ENCODE peak calls at places on chromosomes 5 and 9, in four cellular contexts. One of them, this sample, is unnamed.

GRCh38 chr9:92945796-92946195 is 1.5 kb upstream of the FGD3 start:
- DNase-seq in HepG2: no peak
- DNase-seq in K562: no peak
- DNase-seq in H1: no peak
- DNase-seq in this sample: no peak

GRCh38 chr5:139982157-139982974 is 60.7 kb downstream of the NRG2 start:
- DNase-seq in HepG2: no peak
- DNase-seq in K562: peak; percentile 23
- DNase-seq in H1: no peak
- DNase-seq in this sample: no peak

GRCh38 chr9:133977421-133978201 is 14.5 kb downstream of the VAV2 start:
- DNase-seq in HepG2: no peak
- DNase-seq in K562: no peak
- DNase-seq in H1: no peak
- DNase-seq in this sample: no peak

GRCh38 chr5:171606414-171607024 is 179.1 kb upstream of the SMIM23 start:
- DNase-seq in HepG2: no peak
- DNase-seq in K562: peak; percentile 57
- DNase-seq in H1: no peak
- DNase-seq in this sample: peak; percentile 48

GRCh38 chr9:83247732-83248131 is 184.8 kb upstream of the RASEF start:
- DNase-seq in HepG2: no peak
- DNase-seq in K562: no peak
- DNase-seq in H1: no peak
- DNase-seq in this sample: no peak

GRCh38 chr5:126233256-126233655 is 190.0 kb upstream of the GRAMD2B start:
- DNase-seq in HepG2: no peak
- DNase-seq in K562: no peak
- DNase-seq in H1: no peak
- DNase-seq in this sample: no peak

GRCh38 chr5:80407735-80408474 is at the start of gene ZFYVE16:
- DNase-seq in HepG2: peak; percentile 95
- DNase-seq in K562: peak; percentile 97
- DNase-seq in H1: peak; percentile 85
- DNase-seq in this sample: peak; percentile 88

GRCh38 chr5:107633171-107633901 is 37.4 kb downstream of the EFNA5 start:
- DNase-seq in HepG2: no peak
- DNase-seq in K562: no peak
- DNase-seq in H1: no peak
- DNase-seq in this sample: no peak

GRCh38 chr9:15707000-15707399 is 154.2 kb downstream of the CCDC171 start:
- DNase-seq in HepG2: no peak
- DNase-seq in K562: no peak
- DNase-seq in H1: no peak
- DNase-seq in this sample: no peak

GRCh38 chr9:133707761-133708122 is 30.4 kb downstream of the SARDH start:
- DNase-seq in HepG2: no peak
- DNase-seq in K562: no peak
- DNase-seq in H1: no peak
- DNase-seq in this sample: no peak

GRCh38 chr9:34500623-34501267 is 22.0 kb downstream of the ENHO start:
- DNase-seq in HepG2: peak; percentile 18
- DNase-seq in K562: peak; percentile 75
- DNase-seq in H1: no peak
- DNase-seq in this sample: peak; percentile 43

GRCh38 chr5:176731506-176732192 is 78.7 kb upstream of the UNC5A start:
- DNase-seq in HepG2: no peak
- DNase-seq in K562: no peak
- DNase-seq in H1: no peak
- DNase-seq in this sample: no peak

GRCh38 chr5:143986567-143987242 is 174.7 kb downstream of the HMHB1 start:
- DNase-seq in HepG2: no peak
- DNase-seq in K562: no peak
- DNase-seq in H1: no peak
- DNase-seq in this sample: no peak

GRCh38 chr9:10649076-10649475 is 36.3 kb upstream of the PTPRD start:
- DNase-seq in HepG2: no peak
- DNase-seq in K562: no peak
- DNase-seq in H1: no peak
- DNase-seq in this sample: no peak

GRCh38 chr5:141753971-141754713 is 72.1 kb upstream of the ARAP3 start:
- DNase-seq in HepG2: no peak
- DNase-seq in K562: peak; percentile 76
- DNase-seq in H1: no peak
- DNase-seq in this sample: peak; percentile 41

GRCh38 chr5:79295096-79295495 is 59.2 kb downstream of the JMY start:
- DNase-seq in HepG2: no peak
- DNase-seq in K562: no peak
- DNase-seq in H1: no peak
- DNase-seq in this sample: no peak

GRCh38 chr9:132854832-132855231 is 23.3 kb downstream of the AK8 start:
- DNase-seq in HepG2: no peak
- DNase-seq in K562: no peak
- DNase-seq in H1: no peak
- DNase-seq in this sample: no peak

GRCh38 chr5:73363911-73364730 is 84.5 kb downstream of the FOXD1 start:
- DNase-seq in HepG2: no peak
- DNase-seq in K562: no peak
- DNase-seq in H1: no peak
- DNase-seq in this sample: no peak

GRCh38 chr5:160118349-160119141 is 705 bp downstream of the PWWP2A start:
- DNase-seq in HepG2: no peak
- DNase-seq in K562: peak; percentile 69
- DNase-seq in H1: no peak
- DNase-seq in this sample: peak; percentile 44

GRCh38 chr5:65525726-65526125 is 37.2 kb downstream of the CENPK start:
- DNase-seq in HepG2: no peak
- DNase-seq in K562: no peak
- DNase-seq in H1: no peak
- DNase-seq in this sample: no peak

GRCh38 chr5:172105811-172106210 is 82.2 kb downstream of the STK10 start:
- DNase-seq in HepG2: no peak
- DNase-seq in K562: no peak
- DNase-seq in H1: no peak
- DNase-seq in this sample: no peak

GRCh38 chr5:104312481-104312880 is 749.9 kb upstream of the NUDT12 start:
- DNase-seq in HepG2: no peak
- DNase-seq in K562: no peak
- DNase-seq in H1: no peak
- DNase-seq in this sample: no peak

GRCh38 chr5:178381206-178381605 is 148.6 kb upstream of the PHYKPL start:
- DNase-seq in HepG2: no peak
- DNase-seq in K562: no peak
- DNase-seq in H1: no peak
- DNase-seq in this sample: no peak

GRCh38 chr5:135230326-135230925 is 168.6 kb downstream of the MACROH2A1 start:
- DNase-seq in HepG2: peak; percentile 29
- DNase-seq in K562: peak; percentile 42
- DNase-seq in H1: no peak
- DNase-seq in this sample: no peak

GRCh38 chr5:172004824-172005237 is 1.6 kb downstream of the FBXW11 start:
- DNase-seq in HepG2: no peak
- DNase-seq in K562: no peak
- DNase-seq in H1: no peak
- DNase-seq in this sample: no peak

GRCh38 chr9:106864533-106865143 is 1.7 kb downstream of the ZNF462 start:
- DNase-seq in HepG2: no peak
- DNase-seq in K562: no peak
- DNase-seq in H1: no peak
- DNase-seq in this sample: peak; percentile 25

GRCh38 chr9:127177682-127178265 is 55.3 kb upstream of the ANGPTL2 start:
- DNase-seq in HepG2: no peak
- DNase-seq in K562: no peak
- DNase-seq in H1: no peak
- DNase-seq in this sample: no peak

GRCh38 chr5:160675988-160676387 is 176.0 kb downstream of the ATP10B start:
- DNase-seq in HepG2: no peak
- DNase-seq in K562: no peak
- DNase-seq in H1: no peak
- DNase-seq in this sample: no peak

GRCh38 chr5:141958113-141958512 is at the start of gene PCDH12:
- DNase-seq in HepG2: no peak
- DNase-seq in K562: no peak
- DNase-seq in H1: no peak
- DNase-seq in this sample: no peak

GRCh38 chr5:96196890-96197289 is 235.2 kb upstream of the ELL2 start:
- DNase-seq in HepG2: no peak
- DNase-seq in K562: no peak
- DNase-seq in H1: no peak
- DNase-seq in this sample: no peak

GRCh38 chr5:146540421-146540820 is 24.4 kb upstream of the GPR151 start:
- DNase-seq in HepG2: no peak
- DNase-seq in K562: no peak
- DNase-seq in H1: no peak
- DNase-seq in this sample: no peak

DNA sequence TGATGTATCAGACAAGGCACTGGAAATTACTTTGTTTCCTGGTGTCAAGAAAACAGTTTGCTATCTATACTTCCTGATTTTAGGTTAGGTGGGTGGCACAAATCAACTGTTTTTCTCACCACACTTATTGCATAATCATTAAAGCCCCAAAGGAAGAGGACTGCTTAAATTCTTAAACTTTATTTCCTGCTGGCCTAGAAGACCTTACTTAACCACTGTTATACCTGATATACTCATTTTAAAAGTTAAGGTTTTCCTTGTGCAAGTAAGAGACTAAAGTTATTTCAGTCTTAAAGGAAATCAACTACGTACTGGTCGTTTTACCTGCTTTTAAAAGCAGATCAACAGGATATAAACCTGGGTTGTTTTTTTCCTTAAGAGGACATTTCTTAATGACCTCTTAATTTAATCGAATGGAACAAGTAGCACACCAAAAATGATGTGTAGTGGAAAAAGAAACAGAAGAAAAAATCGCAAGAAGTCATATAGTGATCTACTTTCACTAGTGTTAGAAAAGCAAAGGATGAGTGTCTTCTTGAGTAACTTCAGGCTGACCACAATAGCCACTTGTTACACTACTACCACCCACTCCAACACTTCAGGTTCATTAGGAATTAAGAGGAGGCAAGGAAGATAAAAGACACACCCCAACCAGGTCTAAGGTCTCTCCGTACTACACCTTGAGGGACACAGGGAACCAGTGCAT is 971 bp downstream of the CLINT1 start:
- DNase-seq in HepG2: no peak
- DNase-seq in K562: no peak
- DNase-seq in H1: no peak
- DNase-seq in this sample: no peak
- TF ChIP-seq RNF2 in HepG2: no peak
- TF ChIP-seq RNF2 in K562: no peak
- TF ChIP-seq RNF2 in H1: no peak
- TF ChIP-seq RNF2 in this sample: no peak

GRCh38 chr9:130901498-130902203 is 5.0 kb upstream of the QRFP start:
- DNase-seq in HepG2: no peak
- DNase-seq in K562: peak; percentile 60
- DNase-seq in H1: no peak
- DNase-seq in this sample: no peak
- TF ChIP-seq RNF2 in HepG2: no peak
- TF ChIP-seq RNF2 in K562: no peak
- TF ChIP-seq RNF2 in H1: no peak
- TF ChIP-seq RNF2 in this sample: no peak

GRCh38 chr9:89305868-89306267 is 5.1 kb upstream of the CKS2 start:
- DNase-seq in HepG2: no peak
- DNase-seq in K562: no peak
- DNase-seq in H1: no peak
- DNase-seq in this sample: no peak

GRCh38 chr9:89309608-89310485 is 1.1 kb upstream of the CKS2 start:
- DNase-seq in HepG2: no peak
- DNase-seq in K562: no peak
- DNase-seq in H1: no peak
- DNase-seq in this sample: no peak

GRCh38 chr9:89309166-89309565 is 1.8 kb upstream of the CKS2 start:
- DNase-seq in HepG2: no peak
- DNase-seq in K562: no peak
- DNase-seq in H1: no peak
- DNase-seq in this sample: no peak

GRCh38 chr9:89304479-89305188 is 6.4 kb upstream of the CKS2 start:
- DNase-seq in HepG2: no peak
- DNase-seq in K562: no peak
- DNase-seq in H1: no peak
- DNase-seq in this sample: no peak
- TF ChIP-seq RNF2 in HepG2: no peak
- TF ChIP-seq RNF2 in K562: no peak
- TF ChIP-seq RNF2 in H1: no peak
- TF ChIP-seq RNF2 in this sample: no peak

GRCh38 chr5:134223406-134224251 is 2.2 kb downstream of the PPP2CA start:
- DNase-seq in HepG2: no peak
- DNase-seq in K562: no peak
- DNase-seq in H1: no peak
- DNase-seq in this sample: no peak
- TF ChIP-seq RNF2 in HepG2: no peak
- TF ChIP-seq RNF2 in K562: no peak
- TF ChIP-seq RNF2 in H1: no peak
- TF ChIP-seq RNF2 in this sample: no peak

DNA sequence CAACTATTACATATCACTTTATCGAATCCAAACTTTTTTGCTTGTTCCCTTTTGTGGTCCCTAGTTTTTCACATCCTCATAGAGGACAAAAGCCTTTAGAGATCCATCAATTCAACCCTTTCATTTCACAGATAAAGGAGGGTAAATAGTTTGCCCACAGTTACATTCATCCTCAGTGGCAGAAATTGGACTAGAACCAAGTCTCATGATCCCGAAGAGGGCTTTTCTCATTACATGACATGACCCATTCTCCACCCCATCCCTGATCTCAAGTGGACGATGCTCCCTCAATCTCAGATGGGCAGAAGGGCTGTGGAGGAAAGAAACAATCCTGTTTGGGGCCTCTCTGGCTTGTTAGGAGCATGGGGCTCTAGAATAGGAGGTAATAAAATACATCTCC is 23.1 kb downstream of the TICAM2 start:
- DNase-seq in HepG2: no peak
- DNase-seq in K562: no peak
- DNase-seq in H1: no peak
- DNase-seq in this sample: no peak
- TF ChIP-seq RNF2 in HepG2: no peak
- TF ChIP-seq RNF2 in K562: no peak
- TF ChIP-seq RNF2 in H1: no peak
- TF ChIP-seq RNF2 in this sample: no peak

This sample was measured in A549.